ENCODE peak calls at places on chromosomes 7 and 10, in four cellular contexts. P, I, W and R are unnamed samples.

GRCh38 chr10:78727728-78728127 is 341.0 kb upstream of the ZMIZ1 start:
- DNase-seq in I (no peak), W (no peak), P (no peak), R (no peak)

GRCh38 chr10:96695366-96695765 is 24.9 kb downstream of the PIK3AP1 start:
- DNase-seq in I (no peak), P (no peak), W (no peak), R (no peak)

GRCh38 chr7:98930464-98930863 is 52.1 kb downstream of the TRRAP start:
- DNase-seq in P (peak; percentile 62), W (no peak), I (no peak), R (no peak)

GRCh38 chr7:32462966-32463365 is 27.2 kb downstream of the LSM5 start:
- DNase-seq in W (no peak), P (no peak), I (no peak), R (no peak)

GRCh38 chr10:60427709-60428386 is 38.2 kb upstream of the ANK3 start:
- DNase-seq in I (no peak), W (no peak), P (no peak), R (no peak)

GRCh38 chr7:116988363-116988989 is 35.2 kb downstream of the ST7 start:
- DNase-seq in W (no peak), P (no peak), I (no peak), R (no peak)

GRCh38 chr10:71789871-71790270 is 16.6 kb upstream of the VSIR start:
- DNase-seq in I (no peak), P (no peak), W (no peak), R (no peak)

GRCh38 chr7:155793720-155794119 is 18.5 kb downstream of the SHH start:
- DNase-seq in I (no peak), P (no peak), W (no peak), R (no peak)

GRCh38 chr7:36048141-36048901 is 104.7 kb upstream of the EEPD1 start:
- DNase-seq in I (no peak), P (no peak), W (no peak), R (no peak)

GRCh38 chr10:1114355-1115261 is 58.4 kb downstream of the WDR37 start:
- DNase-seq in I (no peak), P (no peak), W (no peak), R (no peak)

GRCh38 chr7:159109092-159110035 is 35.3 kb downstream of the VIPR2 start:
- DNase-seq in W (no peak), I (no peak), P (no peak), R (no peak)

GRCh38 chr7:151719031-151719894 is 157.7 kb downstream of the PRKAG2 start:
- DNase-seq in I (no peak), P (no peak), W (no peak), R (no peak)

GRCh38 chr7:115227473-115228235 is 305.8 kb downstream of the MDFIC start:
- DNase-seq in W (no peak), I (no peak), P (no peak), R (no peak)

GRCh38 chr10:80281292-80281691 is 8.2 kb downstream of the MAT1A start:
- DNase-seq in I (no peak), W (no peak), P (no peak), R (no peak)

GRCh38 chr10:12807096-12807755 is 194.3 kb downstream of the CCDC3 start:
- DNase-seq in P (no peak), I (no peak), W (no peak), R (no peak)

GRCh38 chr10:45408421-45409319 is 34.7 kb downstream of the ALOX5 start:
- DNase-seq in W (no peak), I (no peak), P (no peak), R (no peak)

GRCh38 chr10:78924319-78925003 is 144.3 kb upstream of the ZMIZ1 start:
- DNase-seq in P (no peak), W (no peak), I (no peak), R (no peak)

GRCh38 chr10:65213170-65213569 is 1692.0 kb downstream of the REEP3 start:
- DNase-seq in I (no peak), W (no peak), P (no peak), R (no peak)

GRCh38 chr10:13815766-13816165 is 229.0 kb downstream of the PRPF18 start:
- DNase-seq in P (no peak), W (no peak), I (no peak), R (no peak)
- TF ChIP-seq ESRRA in P (no peak), W (no peak), I (no peak), R (no peak)

DNA sequence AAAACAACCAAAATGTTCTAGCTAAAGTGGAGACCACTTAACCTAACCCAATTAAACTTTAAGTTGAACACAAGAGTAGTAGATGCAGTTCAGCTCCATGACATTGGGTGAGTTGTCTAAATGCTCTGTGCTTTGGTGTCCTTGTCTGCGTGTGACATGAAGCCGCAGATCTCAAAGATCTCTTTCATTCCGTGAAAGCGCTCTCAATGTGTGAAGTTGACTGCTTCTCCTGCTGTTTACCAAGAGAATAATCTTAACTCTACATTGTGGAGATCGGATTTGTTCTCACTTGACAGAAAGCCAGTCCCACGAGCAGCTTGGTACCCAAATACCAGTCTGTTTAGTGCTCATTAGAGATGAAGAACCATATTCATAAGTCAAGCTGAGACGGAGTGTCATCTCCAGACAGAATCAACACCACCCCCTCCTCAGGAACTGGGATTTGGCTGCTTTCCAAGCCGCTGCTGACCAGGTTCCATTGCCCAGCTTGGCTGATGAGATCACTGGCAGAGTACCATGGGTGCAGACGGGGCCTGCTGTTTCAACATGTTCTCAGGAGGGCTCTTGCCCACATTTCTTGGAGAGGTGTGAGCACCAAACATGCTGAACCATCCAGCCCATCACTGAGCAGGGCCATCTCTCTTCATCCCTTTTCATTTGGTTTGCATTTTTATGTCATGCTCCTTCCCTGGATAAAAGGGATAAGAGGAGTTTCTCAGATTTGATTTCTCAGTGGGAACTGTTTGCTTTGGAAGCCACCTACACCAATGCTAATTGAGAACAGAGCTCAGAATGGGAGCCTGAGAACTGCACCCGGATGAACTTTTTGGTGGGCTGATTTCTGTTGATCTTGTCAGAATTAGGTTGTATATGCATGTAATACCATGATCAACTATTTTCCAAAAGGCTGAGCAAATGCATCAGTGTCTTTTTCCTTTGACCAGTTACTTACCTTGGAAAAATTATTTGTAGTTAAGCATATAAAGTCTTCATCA is 95.8 kb upstream of the AGBL3 start:
- DNase-seq in I (no peak), P (no peak), W (peak; percentile 32), R (no peak)
- TF ChIP-seq CBFB in I (no peak), P (no peak), W (no peak), R (no peak)

DNA sequence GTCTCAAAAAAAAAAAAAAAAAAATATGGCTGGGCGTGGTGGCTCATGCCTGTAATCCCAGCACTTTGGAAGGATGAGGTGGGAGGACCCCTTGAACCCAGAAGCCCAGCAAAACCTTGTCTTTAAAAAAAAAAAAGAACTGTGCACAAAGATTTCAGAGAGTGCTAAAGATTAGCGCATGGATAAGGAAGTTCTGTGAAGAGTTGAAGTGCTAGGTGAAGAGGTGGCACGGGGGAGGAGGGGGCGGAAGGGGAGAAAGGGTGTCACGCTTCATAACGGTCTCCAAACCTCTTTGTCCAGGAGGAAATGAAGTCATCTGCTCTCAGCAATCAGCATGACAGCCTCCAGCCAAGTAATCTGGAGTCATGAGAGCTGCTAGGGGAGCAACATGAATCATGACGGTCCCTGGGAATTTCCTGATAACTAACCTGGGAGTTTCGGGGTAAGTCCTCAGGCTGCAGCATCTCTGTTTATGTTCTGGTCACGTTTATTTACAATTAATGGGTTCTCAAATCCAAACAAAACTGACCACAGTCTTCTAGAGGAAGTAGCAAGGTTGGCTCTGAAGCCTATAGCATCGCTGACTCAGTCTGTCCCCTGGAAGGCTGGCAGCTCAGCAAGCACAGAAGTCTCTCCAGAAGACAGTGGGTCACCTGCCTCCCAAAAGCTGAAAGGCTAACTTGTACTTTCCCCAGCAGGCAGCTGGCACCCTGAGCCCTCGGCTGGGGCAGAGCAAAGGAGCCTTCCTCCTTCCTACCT is 1.9 kb upstream of the PLAU start:
- DNase-seq in W (peak; percentile 35), P (peak; percentile 63), I (no peak), R (peak; percentile 56)
- TF ChIP-seq ESRRA in W (no peak), P (no peak), I (no peak), R (no peak)

GRCh38 chr10:114849674-114850073 is 28.1 kb downstream of the FHIP2A start:
- DNase-seq in P (no peak), W (no peak), I (no peak), R (no peak)
- TF ChIP-seq CBFB in P (no peak), W (no peak), I (no peak), R (no peak)

GRCh38 chr7:2104107-2104710 is 128.5 kb downstream of the MAD1L1 start:
- DNase-seq in I (peak; percentile 90), P (no peak), W (peak; percentile 51), R (peak; percentile 97)
- TF ChIP-seq ESRRA in I (no peak), P (no peak), W (no peak), R (peak; percentile 70)

GRCh38 chr7:80147543-80148376 is 13.1 kb downstream of the GNAI1 start:
- DNase-seq in I (no peak), W (no peak), P (no peak), R (no peak)

GRCh38 chr7:80142853-80143580 is 8.4 kb downstream of the GNAI1 start:
- DNase-seq in W (no peak), P (no peak), I (no peak), R (no peak)

GRCh38 chr7:80145780-80146422 is 11.3 kb downstream of the GNAI1 start:
- DNase-seq in P (no peak), W (no peak), I (no peak), R (no peak)

GRCh38 chr7:80150621-80151273 is 16.1 kb downstream of the GNAI1 start:
- DNase-seq in W (no peak), P (no peak), I (no peak), R (no peak)

DNA sequence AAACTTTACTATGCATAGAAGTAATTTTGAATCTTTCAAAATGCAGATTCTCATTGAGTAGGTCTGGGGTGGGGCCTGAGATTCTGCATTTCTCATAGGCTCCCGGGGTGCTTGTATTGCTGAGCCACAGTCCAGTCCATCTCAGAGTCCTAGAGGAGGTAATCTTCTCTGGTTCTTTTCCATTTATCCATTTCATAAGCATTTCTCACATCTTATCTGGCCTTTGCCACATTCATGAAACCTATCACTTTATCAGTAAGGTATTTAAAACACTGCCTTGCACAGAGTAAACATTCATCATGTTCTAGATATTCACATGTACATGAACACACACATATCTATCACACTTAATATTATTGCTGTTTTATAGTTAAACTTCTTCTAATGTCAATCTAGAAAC is 11.9 kb downstream of the GNAI1 start:
- DNase-seq in I (no peak), P (no peak), W (no peak), R (no peak)
- TF ChIP-seq CBFB in I (no peak), P (no peak), W (no peak), R (no peak)

GRCh38 chr10:88624840-88625239 is 38.3 kb downstream of the LIPJ start:
- DNase-seq in I (no peak), P (no peak), W (no peak), R (no peak)

GRCh38 chr10:88617772-88618300 is 31.3 kb downstream of the LIPJ start:
- DNase-seq in I (no peak), P (no peak), W (no peak), R (no peak)

GRCh38 chr10:88618496-88618895 is 31.9 kb downstream of the LIPJ start:
- DNase-seq in I (no peak), W (no peak), P (no peak), R (no peak)

GRCh38 chr10:88620441-88620840 is 33.9 kb downstream of the LIPJ start:
- DNase-seq in I (no peak), P (no peak), W (no peak), R (no peak)

GRCh38 chr10:88623835-88624234 is 37.3 kb downstream of the LIPJ start:
- DNase-seq in P (no peak), W (no peak), I (no peak), R (no peak)
- TF ChIP-seq ESRRA in P (no peak), W (no peak), I (no peak), R (no peak)